ENCODE peak calls at places on chromosomes 4 and X, in eight cellular contexts. One of them, this sample, is unnamed.

GRCh38 chr4:138851626-138852443 is 163.7 kb upstream of the NOCT start:
- DNase-seq in effector memory CD4-positive, alpha-beta T cell: no peak
- DNase-seq in mammary epithelial cell: peak; percentile 36
- DNase-seq in GM23248: peak; percentile 12
- DNase-seq in K562: no peak
- DNase-seq in lower lobe of right lung: no peak
- DNase-seq in heart left ventricle: no peak
- DNase-seq in left ventricle myocardium inferior: no peak
- DNase-seq in this sample: no peak

GRCh38 chr4:102826105-102826889 is 1.1 kb downstream of the UBE2D3 start:
- DNase-seq in effector memory CD4-positive, alpha-beta T cell: no peak
- DNase-seq in mammary epithelial cell: no peak
- DNase-seq in GM23248: no peak
- DNase-seq in K562: no peak
- DNase-seq in lower lobe of right lung: no peak
- DNase-seq in heart left ventricle: no peak
- DNase-seq in left ventricle myocardium inferior: no peak
- DNase-seq in this sample: no peak

GRCh38 chr4:177802665-177803064 is 360.4 kb upstream of the AGA start:
- DNase-seq in effector memory CD4-positive, alpha-beta T cell: no peak
- DNase-seq in mammary epithelial cell: no peak
- DNase-seq in GM23248: no peak
- DNase-seq in K562: no peak
- DNase-seq in lower lobe of right lung: no peak
- DNase-seq in heart left ventricle: no peak
- DNase-seq in left ventricle myocardium inferior: no peak
- DNase-seq in this sample: no peak

GRCh38 chr4:6461301-6462165 is 10.9 kb downstream of the PPP2R2C start:
- DNase-seq in effector memory CD4-positive, alpha-beta T cell: no peak
- DNase-seq in mammary epithelial cell: no peak
- DNase-seq in GM23248: no peak
- DNase-seq in K562: no peak
- DNase-seq in lower lobe of right lung: no peak
- DNase-seq in heart left ventricle: no peak
- DNase-seq in left ventricle myocardium inferior: no peak
- DNase-seq in this sample: no peak

GRCh38 chr4:18676136-18676922 is 654.8 kb upstream of the LCORL start:
- DNase-seq in effector memory CD4-positive, alpha-beta T cell: no peak
- DNase-seq in mammary epithelial cell: no peak
- DNase-seq in GM23248: no peak
- DNase-seq in K562: no peak
- DNase-seq in lower lobe of right lung: no peak
- DNase-seq in heart left ventricle: no peak
- DNase-seq in left ventricle myocardium inferior: no peak
- DNase-seq in this sample: no peak

GRCh38 chr4:88803600-88804096 is 106.0 kb upstream of the NAP1L5 start:
- DNase-seq in effector memory CD4-positive, alpha-beta T cell: no peak
- DNase-seq in mammary epithelial cell: peak; percentile 82
- DNase-seq in GM23248: peak; percentile 87
- DNase-seq in K562: no peak
- DNase-seq in lower lobe of right lung: no peak
- DNase-seq in heart left ventricle: peak; percentile 20
- DNase-seq in left ventricle myocardium inferior: no peak
- DNase-seq in this sample: no peak

GRCh38 chr4:180669637-180670036 is 1573.6 kb upstream of the TENM3 start:
- DNase-seq in effector memory CD4-positive, alpha-beta T cell: no peak
- DNase-seq in mammary epithelial cell: peak; percentile 8
- DNase-seq in GM23248: no peak
- DNase-seq in K562: no peak
- DNase-seq in lower lobe of right lung: no peak
- DNase-seq in heart left ventricle: no peak
- DNase-seq in left ventricle myocardium inferior: no peak
- DNase-seq in this sample: no peak

GRCh38 chr4:181189751-181190150 is 1053.5 kb upstream of the TENM3 start:
- DNase-seq in effector memory CD4-positive, alpha-beta T cell: no peak
- DNase-seq in mammary epithelial cell: no peak
- DNase-seq in GM23248: no peak
- DNase-seq in K562: no peak
- DNase-seq in lower lobe of right lung: no peak
- DNase-seq in heart left ventricle: no peak
- DNase-seq in left ventricle myocardium inferior: no peak
- DNase-seq in this sample: no peak

DNA sequence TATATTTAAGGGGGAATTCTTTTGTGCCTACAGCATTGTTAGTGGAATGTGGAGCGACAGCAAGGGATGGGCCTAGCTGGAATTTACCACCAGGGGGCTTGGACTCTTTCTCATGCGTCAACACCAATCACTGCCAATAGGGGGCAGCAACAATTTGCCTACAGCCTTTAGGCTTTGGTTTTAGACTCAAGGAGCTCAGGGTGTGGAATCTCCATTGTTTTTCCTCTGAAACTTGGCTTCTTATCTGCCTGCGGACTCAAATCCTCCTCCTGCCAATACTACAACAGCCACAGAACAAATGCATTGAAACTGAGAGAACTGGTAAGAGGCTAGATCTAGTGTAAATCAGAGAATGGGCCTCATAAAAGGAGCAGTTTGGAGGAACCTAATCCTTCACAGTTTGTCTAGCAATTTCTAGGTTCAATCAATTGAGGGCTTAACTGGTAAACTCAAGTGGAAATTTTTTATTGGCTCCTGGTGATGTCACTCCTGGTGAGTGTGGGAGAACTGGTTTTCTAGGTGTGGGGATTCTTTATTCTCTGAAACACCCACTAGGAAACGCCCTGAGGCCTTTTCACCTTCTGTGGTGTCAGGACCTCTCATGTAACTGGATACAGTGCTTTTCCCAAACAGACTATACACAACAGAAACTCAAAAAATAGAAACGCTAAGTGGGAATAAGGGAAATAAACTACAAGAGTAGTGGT is 27.9 kb upstream of the TMSB4X start:
- DNase-seq in effector memory CD4-positive, alpha-beta T cell: peak; percentile 59
- DNase-seq in mammary epithelial cell: peak; percentile 95
- DNase-seq in GM23248: peak; percentile 74
- DNase-seq in K562: peak; percentile 89
- DNase-seq in lower lobe of right lung: no peak
- DNase-seq in heart left ventricle: peak; percentile 61
- DNase-seq in left ventricle myocardium inferior: peak; percentile 40
- DNase-seq in this sample: peak; percentile 69
- H3K27ac ChIP-seq in effector memory CD4-positive, alpha-beta T cell: peak overlapping the region; percentile 67
- H3K27ac ChIP-seq in mammary epithelial cell: peak overlapping the region; percentile 86
- H3K27ac ChIP-seq in GM23248: peak overlapping the region; percentile 86
- H3K27ac ChIP-seq in K562: peak overlapping the region; percentile 79
- H3K27ac ChIP-seq in lower lobe of right lung: peak overlapping the region; percentile 74
- H3K27ac ChIP-seq in heart left ventricle: peak overlapping the region; percentile 77
- H3K27ac ChIP-seq in left ventricle myocardium inferior: peak overlapping the region; percentile 66
- H3K27ac ChIP-seq in this sample: no peak overlapping the region

GRCh38 chr4:173092003-173092402 is 76.6 kb upstream of the GALNT7 start:
- DNase-seq in effector memory CD4-positive, alpha-beta T cell: no peak
- DNase-seq in mammary epithelial cell: no peak
- DNase-seq in GM23248: no peak
- DNase-seq in K562: peak; percentile 26
- DNase-seq in lower lobe of right lung: no peak
- DNase-seq in heart left ventricle: no peak
- DNase-seq in left ventricle myocardium inferior: no peak
- DNase-seq in this sample: no peak

GRCh38 chr4:173091362-173091761 is 77.2 kb upstream of the GALNT7 start:
- DNase-seq in effector memory CD4-positive, alpha-beta T cell: no peak
- DNase-seq in mammary epithelial cell: no peak
- DNase-seq in GM23248: no peak
- DNase-seq in K562: peak; percentile 64
- DNase-seq in lower lobe of right lung: no peak
- DNase-seq in heart left ventricle: no peak
- DNase-seq in left ventricle myocardium inferior: no peak
- DNase-seq in this sample: no peak

DNA sequence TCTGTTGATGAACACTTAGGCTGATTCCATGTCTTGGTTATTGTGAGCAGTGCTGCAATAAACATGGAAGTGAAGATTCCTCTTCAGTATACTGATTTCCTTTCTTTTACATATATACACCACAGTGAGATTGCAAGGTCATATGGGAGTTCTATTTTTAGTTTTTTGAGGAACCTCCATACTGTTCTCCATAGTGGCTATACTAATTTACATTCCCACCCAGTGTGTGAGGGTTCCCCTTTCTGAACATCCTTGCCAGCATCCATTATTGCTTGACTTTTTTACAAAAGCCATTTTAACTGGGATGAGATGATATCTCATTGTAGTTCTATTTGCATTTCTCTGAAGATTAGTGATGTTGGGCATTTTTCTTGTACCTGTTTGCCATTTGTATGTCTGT is 80.5 kb upstream of the GALNT7 start:
- DNase-seq in effector memory CD4-positive, alpha-beta T cell: no peak
- DNase-seq in mammary epithelial cell: no peak
- DNase-seq in GM23248: no peak
- DNase-seq in K562: no peak
- DNase-seq in lower lobe of right lung: no peak
- DNase-seq in heart left ventricle: no peak
- DNase-seq in left ventricle myocardium inferior: no peak
- DNase-seq in this sample: no peak
- H3K4me1 ChIP-seq in effector memory CD4-positive, alpha-beta T cell: no peaks in the 10 kb centered on the region
- H3K4me1 ChIP-seq in mammary epithelial cell: no peaks in the 10 kb centered on the region
- H3K4me1 ChIP-seq in GM23248: no peaks in the 10 kb centered on the region
- H3K4me1 ChIP-seq in K562: peaks cover 12% of the 10 kb centered on the region
- H3K4me1 ChIP-seq in lower lobe of right lung: no peaks in the 10 kb centered on the region
- H3K4me1 ChIP-seq in heart left ventricle: no peaks in the 10 kb centered on the region
- H3K4me1 ChIP-seq in left ventricle myocardium inferior: no peaks in the 10 kb centered on the region
- H3K4me1 ChIP-seq in this sample: peaks cover 8% of the 10 kb centered on the region

GRCh38 chrX:39753296-39753996 is 344.3 kb downstream of the BCOR start:
- DNase-seq in effector memory CD4-positive, alpha-beta T cell: no peak
- DNase-seq in mammary epithelial cell: peak; percentile 34
- DNase-seq in GM23248: no peak
- DNase-seq in K562: peak; percentile 59
- DNase-seq in lower lobe of right lung: no peak
- DNase-seq in heart left ventricle: no peak
- DNase-seq in left ventricle myocardium inferior: no peak
- DNase-seq in this sample: peak; percentile 50

GRCh38 chrX:39756086-39756883 is 341.5 kb downstream of the BCOR start:
- DNase-seq in effector memory CD4-positive, alpha-beta T cell: no peak
- DNase-seq in mammary epithelial cell: no peak
- DNase-seq in GM23248: no peak
- DNase-seq in K562: no peak
- DNase-seq in lower lobe of right lung: no peak
- DNase-seq in heart left ventricle: no peak
- DNase-seq in left ventricle myocardium inferior: no peak
- DNase-seq in this sample: no peak

GRCh38 chrX:39752820-39753219 is 344.9 kb downstream of the BCOR start:
- DNase-seq in effector memory CD4-positive, alpha-beta T cell: no peak
- DNase-seq in mammary epithelial cell: no peak
- DNase-seq in GM23248: no peak
- DNase-seq in K562: peak; percentile 44
- DNase-seq in lower lobe of right lung: no peak
- DNase-seq in heart left ventricle: no peak
- DNase-seq in left ventricle myocardium inferior: no peak
- DNase-seq in this sample: no peak

GRCh38 chrX:39757971-39758370 is 339.8 kb downstream of the BCOR start:
- DNase-seq in effector memory CD4-positive, alpha-beta T cell: no peak
- DNase-seq in mammary epithelial cell: no peak
- DNase-seq in GM23248: peak; percentile 51
- DNase-seq in K562: no peak
- DNase-seq in lower lobe of right lung: no peak
- DNase-seq in heart left ventricle: no peak
- DNase-seq in left ventricle myocardium inferior: no peak
- DNase-seq in this sample: peak; percentile 79

DNA sequence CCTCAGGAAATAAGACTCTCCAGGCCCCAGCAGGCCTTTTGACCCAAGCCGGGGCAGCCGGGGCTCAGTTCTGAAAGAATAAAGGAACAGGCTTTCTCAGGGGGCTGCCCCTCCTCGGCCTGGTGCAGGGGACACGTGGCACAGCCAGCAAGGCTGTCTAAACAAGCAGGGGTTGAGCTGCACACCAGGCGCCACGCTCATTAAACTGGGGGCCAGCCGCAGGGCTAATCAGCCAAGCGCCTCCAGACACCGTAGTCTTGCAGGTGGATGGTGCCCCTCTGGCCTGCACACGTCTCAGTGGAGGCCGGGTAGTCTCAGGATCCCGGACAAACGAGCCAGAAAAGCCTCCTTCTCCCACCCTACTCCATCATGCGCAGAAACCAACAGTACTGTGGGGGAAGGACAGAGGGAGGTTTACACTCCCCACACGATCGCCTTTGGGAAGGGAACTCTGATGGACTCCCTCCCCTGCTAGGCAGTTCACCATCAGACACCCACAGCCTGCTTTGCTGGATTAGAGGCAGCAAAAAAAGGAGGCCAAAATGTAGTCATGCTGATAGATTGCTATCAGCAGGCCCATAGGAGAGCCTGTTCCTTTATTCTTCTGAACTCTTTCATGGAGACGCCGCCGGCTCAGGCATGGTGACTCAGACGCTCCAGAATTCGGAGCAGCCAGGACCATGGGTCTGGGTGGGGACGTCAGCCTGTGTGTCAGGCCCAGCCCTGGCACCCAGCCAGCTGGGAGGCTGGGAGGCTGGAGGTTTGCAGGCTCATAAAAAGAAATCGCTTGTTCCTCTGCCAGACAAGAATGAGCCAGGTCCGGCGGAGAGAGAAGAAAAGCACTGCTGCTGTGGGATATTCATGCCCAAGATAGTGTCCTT is 342.4 kb downstream of the BCOR start:
- DNase-seq in effector memory CD4-positive, alpha-beta T cell: no peak
- DNase-seq in mammary epithelial cell: peak; percentile 89
- DNase-seq in GM23248: peak; percentile 93
- DNase-seq in K562: peak; percentile 81
- DNase-seq in lower lobe of right lung: peak; percentile 63
- DNase-seq in heart left ventricle: peak; percentile 84
- DNase-seq in left ventricle myocardium inferior: peak; percentile 75
- DNase-seq in this sample: no peak
- H3K27ac ChIP-seq in effector memory CD4-positive, alpha-beta T cell: no peak overlapping the region
- H3K27ac ChIP-seq in mammary epithelial cell: no peak overlapping the region
- H3K27ac ChIP-seq in GM23248: peak overlapping the region; percentile 62
- H3K27ac ChIP-seq in K562: peak overlapping the region; percentile 33
- H3K27ac ChIP-seq in lower lobe of right lung: peak overlapping the region; percentile 46
- H3K27ac ChIP-seq in heart left ventricle: no peak overlapping the region
- H3K27ac ChIP-seq in left ventricle myocardium inferior: peak overlapping the region; percentile 63
- H3K27ac ChIP-seq in this sample: no peak overlapping the region

GRCh38 chr4:35970366-35970960 is 273.9 kb downstream of the ARAP2 start:
- DNase-seq in effector memory CD4-positive, alpha-beta T cell: no peak
- DNase-seq in mammary epithelial cell: no peak
- DNase-seq in GM23248: no peak
- DNase-seq in K562: no peak
- DNase-seq in lower lobe of right lung: no peak
- DNase-seq in heart left ventricle: no peak
- DNase-seq in left ventricle myocardium inferior: no peak
- DNase-seq in this sample: no peak

GRCh38 chr4:35965300-35965699 is 279.0 kb downstream of the ARAP2 start:
- DNase-seq in effector memory CD4-positive, alpha-beta T cell: no peak
- DNase-seq in mammary epithelial cell: no peak
- DNase-seq in GM23248: no peak
- DNase-seq in K562: no peak
- DNase-seq in lower lobe of right lung: no peak
- DNase-seq in heart left ventricle: no peak
- DNase-seq in left ventricle myocardium inferior: no peak
- DNase-seq in this sample: no peak

GRCh38 chr4:35963969-35964515 is 280.3 kb downstream of the ARAP2 start:
- DNase-seq in effector memory CD4-positive, alpha-beta T cell: no peak
- DNase-seq in mammary epithelial cell: peak; percentile 19
- DNase-seq in GM23248: no peak
- DNase-seq in K562: no peak
- DNase-seq in lower lobe of right lung: no peak
- DNase-seq in heart left ventricle: no peak
- DNase-seq in left ventricle myocardium inferior: no peak
- DNase-seq in this sample: no peak

GRCh38 chr4:35963383-35963782 is 280.9 kb downstream of the ARAP2 start:
- DNase-seq in effector memory CD4-positive, alpha-beta T cell: no peak
- DNase-seq in mammary epithelial cell: no peak
- DNase-seq in GM23248: no peak
- DNase-seq in K562: no peak
- DNase-seq in lower lobe of right lung: no peak
- DNase-seq in heart left ventricle: no peak
- DNase-seq in left ventricle myocardium inferior: no peak
- DNase-seq in this sample: no peak

DNA sequence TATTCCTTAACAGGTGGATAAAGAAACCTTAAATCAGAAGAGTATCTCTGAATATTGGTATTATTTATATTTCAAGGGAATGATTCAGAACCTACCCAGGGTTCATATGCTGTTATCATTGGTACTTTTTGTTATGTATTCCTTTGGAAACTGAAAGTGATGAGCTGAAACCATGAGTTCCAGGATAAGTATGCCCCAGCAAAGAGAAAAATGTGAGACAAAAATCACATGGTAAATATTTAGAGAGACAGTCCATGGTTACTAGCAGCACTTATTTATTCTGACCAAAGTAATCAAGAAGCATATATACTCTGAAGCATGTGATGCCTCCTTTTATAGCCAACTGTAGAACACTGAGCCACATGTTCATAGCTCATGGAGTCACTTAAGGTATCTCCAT is 277.8 kb downstream of the ARAP2 start:
- DNase-seq in effector memory CD4-positive, alpha-beta T cell: no peak
- DNase-seq in mammary epithelial cell: no peak
- DNase-seq in GM23248: no peak
- DNase-seq in K562: no peak
- DNase-seq in lower lobe of right lung: no peak
- DNase-seq in heart left ventricle: no peak
- DNase-seq in left ventricle myocardium inferior: no peak
- DNase-seq in this sample: no peak
- H3K4me1 ChIP-seq in effector memory CD4-positive, alpha-beta T cell: no peaks in the 10 kb centered on the region
- H3K4me1 ChIP-seq in mammary epithelial cell: peaks cover 3% of the 10 kb centered on the region
- H3K4me1 ChIP-seq in GM23248: no peaks in the 10 kb centered on the region
- H3K4me1 ChIP-seq in K562: no peaks in the 10 kb centered on the region
- H3K4me1 ChIP-seq in lower lobe of right lung: no peaks in the 10 kb centered on the region
- H3K4me1 ChIP-seq in heart left ventricle: no peaks in the 10 kb centered on the region
- H3K4me1 ChIP-seq in left ventricle myocardium inferior: no peaks in the 10 kb centered on the region
- H3K4me1 ChIP-seq in this sample: no peaks in the 10 kb centered on the region